ENCODE peak calls at places on chromosomes 12 and 14, in seven cellular contexts. G, D, O, Y, K, E and V are unnamed samples.
A peak's percentile ranks its signal among the peaks of the same experiment; 100 is the strongest.

GRCh38 chr12:56461235-56462159 is 6.9 kb upstream of the SPRYD4 start:
- DNase-seq in G (peak; percentile 41), D (no peak), O (no peak), Y (no peak), K (no peak), E (no peak), V (no peak)

GRCh38 chr12:52650520-52651081 is 1.4 kb downstream of the KRT2 start:
- DNase-seq in G (no peak), D (peak; percentile 13), O (no peak), Y (no peak), K (no peak), E (no peak), V (no peak)

GRCh38 chr14:58705066-58705465 is 67.3 kb downstream of the DACT1 start:
- DNase-seq in G (no peak), D (peak; percentile 4), O (no peak), Y (peak; percentile 32), K (no peak), E (no peak), V (no peak)

GRCh38 chr12:79567164-79567563 is 123.6 kb downstream of the PAWR start:
- DNase-seq in G (no peak), D (no peak), O (no peak), Y (no peak), K (no peak), E (no peak), V (no peak)

GRCh38 chr12:64656429-64656828 is 46.1 kb downstream of the RASSF3 start:
- DNase-seq in G (no peak), D (no peak), O (no peak), Y (no peak), K (no peak), E (no peak), V (no peak)

GRCh38 chr14:61963926-61964325 is 201.7 kb downstream of the SNAPC1 start:
- DNase-seq in G (no peak), D (no peak), O (no peak), Y (no peak), K (no peak), E (no peak), V (no peak)

GRCh38 chr14:93936245-93936644 is 9.1 kb downstream of the FAM181A start:
- DNase-seq in G (no peak), D (no peak), O (no peak), Y (no peak), K (peak; percentile 76), E (no peak), V (no peak)

GRCh38 chr14:94054401-94054800 is 26.6 kb downstream of the DDX24 start:
- DNase-seq in G (no peak), D (no peak), O (no peak), Y (no peak), K (no peak), E (no peak), V (no peak)

GRCh38 chr14:63633801-63634200 is 7.9 kb downstream of the WDR89 start:
- DNase-seq in G (no peak), D (no peak), O (no peak), Y (no peak), K (no peak), E (no peak), V (no peak)

GRCh38 chr12:96473394-96474093 is 15.8 kb upstream of the CFAP54 start:
- DNase-seq in G (no peak), D (no peak), O (no peak), Y (no peak), K (no peak), E (no peak), V (no peak)

DNA sequence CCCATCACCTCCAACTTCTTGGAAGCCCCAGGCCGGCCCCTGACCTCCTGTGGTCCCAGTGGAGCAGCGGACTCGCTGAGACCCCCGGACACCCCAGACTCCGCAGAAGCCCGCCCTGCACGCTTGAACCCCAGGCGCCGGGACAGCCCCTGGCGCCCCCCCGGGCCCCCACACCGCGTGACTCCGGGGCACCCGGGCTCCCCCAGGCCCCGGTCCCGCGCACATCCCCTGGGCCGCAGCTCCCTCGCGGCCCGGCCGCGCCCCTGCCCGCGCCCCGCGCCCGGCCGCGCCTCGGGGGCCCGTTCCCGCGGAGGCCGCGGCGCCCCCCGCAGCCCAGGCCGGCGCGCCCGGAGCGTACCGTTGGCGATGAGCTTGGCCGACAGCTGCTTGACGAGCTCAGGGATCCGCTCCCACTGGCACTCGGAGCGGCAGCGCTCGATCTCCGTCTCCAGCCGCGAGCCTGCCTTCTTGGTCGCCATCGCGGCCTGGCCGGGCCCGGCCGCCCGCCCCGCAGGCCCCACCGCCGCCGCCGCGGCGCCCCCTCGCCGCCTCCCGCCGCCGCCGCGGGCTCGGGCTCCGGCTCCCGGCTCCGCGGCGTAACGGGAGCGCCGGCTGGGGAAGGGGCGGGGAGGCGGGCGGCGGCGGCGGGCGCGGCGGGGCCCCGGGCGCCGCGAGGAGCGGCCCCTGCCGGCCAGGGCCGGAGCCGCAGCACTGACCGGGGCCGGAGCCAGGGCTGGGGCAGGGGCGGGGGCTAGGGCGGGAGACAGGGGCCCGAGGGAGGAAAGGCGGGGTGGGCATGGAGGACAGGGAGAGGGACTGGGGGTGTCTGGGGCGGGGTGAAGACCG is at the start of gene TTC7B:
- DNase-seq in G (peak; percentile 73), D (no peak), O (no peak), Y (peak; percentile 56), K (peak; percentile 63), E (peak; percentile 43), V (no peak)
- H3K4me3 ChIP-seq in G (peak within 1 kb of the TSS; percentile 81), D (peak within 1 kb of the TSS; percentile 80), O (no peak within 1 kb of the TSS), Y (peak within 1 kb of the TSS; percentile 99), K (peak within 1 kb of the TSS; percentile 78), E (peak within 1 kb of the TSS; percentile 65), V (peak within 1 kb of the TSS; percentile 43)

GRCh38 chr14:52312872-52313492 is 1.1 kb upstream of the PTGER2 start:
- DNase-seq in G (no peak), D (no peak), O (no peak), Y (no peak), K (no peak), E (no peak), V (no peak)
- H3K4me3 ChIP-seq in G (peak overlapping the region; percentile 54), D (peak overlapping the region; percentile 77), O (no peak overlapping the region), Y (no peak overlapping the region), K (no peak overlapping the region), E (peak overlapping the region; percentile 67), V (no peak overlapping the region)

GRCh38 chr14:24194873-24195185 is 412 bp downstream of the TM9SF1 start:
- DNase-seq in G (no peak), D (no peak), O (no peak), Y (no peak), K (no peak), E (no peak), V (no peak)

GRCh38 chr14:24195186-24196070 is at the start of gene TM9SF1:
- DNase-seq in G (peak; percentile 94), D (peak; percentile 63), O (peak; percentile 52), Y (peak; percentile 94), K (peak; percentile 89), E (peak; percentile 90), V (peak; percentile 93)

GRCh38 chr14:24198845-24199524 is 3.7 kb upstream of the TM9SF1 start:
- DNase-seq in G (peak; percentile 20), D (no peak), O (no peak), Y (no peak), K (no peak), E (no peak), V (no peak)

GRCh38 chr14:24196071-24197061 is 1.1 kb upstream of the TM9SF1 start:
- DNase-seq in G (no peak), D (no peak), O (peak; percentile 36), Y (no peak), K (no peak), E (no peak), V (no peak)

DNA sequence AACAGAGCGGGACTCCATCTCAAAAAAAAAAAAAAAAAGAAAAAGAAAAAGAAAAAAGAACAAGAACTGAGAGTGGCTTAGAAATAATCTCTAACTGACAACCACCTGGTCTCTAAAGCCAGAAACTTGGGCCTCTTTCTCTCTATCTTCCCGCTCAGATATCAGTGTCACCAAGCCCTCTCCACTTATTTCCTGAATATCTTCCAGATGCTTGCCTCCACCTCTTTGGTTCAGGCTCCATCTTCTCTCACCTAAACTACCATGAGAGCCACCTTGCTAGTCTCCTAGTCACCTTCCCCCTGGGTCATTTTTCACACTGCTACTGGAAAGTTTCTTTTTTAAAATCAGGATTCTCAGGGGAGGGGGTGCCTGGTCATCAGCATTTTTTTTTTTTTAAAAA is 1.8 kb upstream of the TM9SF1 start:
- DNase-seq in G (no peak), D (no peak), O (no peak), Y (no peak), K (no peak), E (no peak), V (no peak)
- H3K4me3 ChIP-seq in G (no peak overlapping the region), D (no peak overlapping the region), O (peak overlapping the region; percentile 68), Y (no peak overlapping the region), K (no peak overlapping the region), E (peak overlapping the region; percentile 81), V (peak overlapping the region; percentile 97)

DNA sequence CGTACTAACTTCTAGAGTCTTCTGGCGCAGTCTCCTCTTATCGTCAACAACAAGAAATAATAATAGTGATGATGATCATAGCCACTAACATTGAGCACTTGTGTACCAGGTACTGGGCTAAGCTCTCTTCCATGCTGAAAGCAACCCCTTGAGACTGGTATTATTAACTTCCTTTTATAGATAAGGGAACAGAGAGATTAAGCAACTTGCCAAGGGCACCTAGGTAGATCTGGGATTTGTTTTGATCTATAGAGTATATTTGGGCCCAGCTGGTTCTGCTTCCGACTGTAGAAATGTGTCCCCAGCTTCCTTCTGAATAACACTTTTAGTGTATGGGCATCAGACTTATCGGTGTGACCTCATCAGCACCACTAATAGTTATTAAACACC is 1.1 kb upstream of the ZNF219 start:
- DNase-seq in G (no peak), D (no peak), O (no peak), Y (no peak), K (no peak), E (no peak), V (no peak)
- H3K4me3 ChIP-seq in G (peak overlapping the region; percentile 77), D (no peak overlapping the region), O (no peak overlapping the region), Y (no peak overlapping the region), K (peak overlapping the region; percentile 77), E (peak overlapping the region; percentile 63), V (no peak overlapping the region)

DNA sequence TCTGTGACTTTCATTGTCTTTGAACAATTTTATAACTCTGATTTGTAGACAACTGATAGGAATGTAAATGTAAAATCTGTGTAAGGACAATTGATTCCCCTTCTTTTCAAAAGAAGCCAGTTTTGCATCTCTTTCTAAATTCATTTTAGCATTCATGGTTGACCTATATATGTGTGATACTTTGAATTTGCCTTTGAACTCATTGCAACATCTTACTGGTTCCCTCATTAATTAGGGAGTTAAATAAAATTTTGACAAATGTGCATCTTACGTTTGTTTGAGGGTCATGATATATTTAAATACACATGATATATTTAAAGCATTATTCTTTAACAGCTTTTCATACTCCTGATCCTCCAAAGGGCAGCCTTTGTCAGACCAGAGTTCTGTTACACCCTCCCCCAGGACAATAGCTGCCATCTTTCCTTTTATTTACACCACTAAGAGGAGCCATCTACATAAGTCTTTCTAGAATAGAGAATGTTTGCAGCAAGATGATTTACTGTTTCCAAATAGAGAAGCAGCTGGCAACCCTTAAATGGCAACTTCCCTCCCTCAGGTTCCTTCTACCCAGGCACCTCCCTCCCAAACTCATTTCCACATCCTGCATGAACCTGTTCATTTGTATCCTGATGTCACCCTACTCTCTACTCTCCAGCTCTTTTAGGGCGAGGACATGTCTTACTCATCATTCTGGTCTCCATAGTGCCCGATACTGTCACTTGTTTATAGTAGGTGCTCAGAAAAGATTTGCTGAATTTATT is 40.2 kb upstream of the APPL2 start:
- DNase-seq in G (no peak), D (no peak), O (no peak), Y (no peak), K (no peak), E (no peak), V (no peak)
- H3K4me3 ChIP-seq in G (no peak overlapping the region), D (no peak overlapping the region), O (no peak overlapping the region), Y (no peak overlapping the region), K (no peak overlapping the region), E (no peak overlapping the region), V (no peak overlapping the region)